ENCODE peak calls at places on chromosomes 2 and 18, in six cellular contexts. One of them, this sample, is unnamed.

GRCh38 chr2:156118753-156119416 is 213.6 kb downstream of the NR4A2 start:
- DNase-seq in dorsolateral prefrontal cortex: no peak
- DNase-seq in colonic mucosa: no peak
- DNase-seq in A549: no peak
- DNase-seq in endodermal cell: no peak
- DNase-seq in GM12865: no peak
- DNase-seq in this sample: no peak

GRCh38 chr2:99864561-99865216 is 277.7 kb downstream of the AFF3 start:
- DNase-seq in colonic mucosa: no peak
- DNase-seq in GM12865: no peak
- DNase-seq in dorsolateral prefrontal cortex: no peak
- DNase-seq in endodermal cell: no peak
- DNase-seq in A549: no peak
- DNase-seq in this sample: no peak

GRCh38 chr2:16774980-16775963 is 109.6 kb upstream of the CYRIA start:
- DNase-seq in A549: peak; percentile 30
- DNase-seq in colonic mucosa: no peak
- DNase-seq in dorsolateral prefrontal cortex: peak; percentile 33
- DNase-seq in GM12865: no peak
- DNase-seq in endodermal cell: peak; percentile 80
- DNase-seq in this sample: no peak

GRCh38 chr2:159026170-159026569 is 57.7 kb downstream of the TANC1 start:
- DNase-seq in endodermal cell: no peak
- DNase-seq in dorsolateral prefrontal cortex: no peak
- DNase-seq in colonic mucosa: no peak
- DNase-seq in GM12865: no peak
- DNase-seq in A549: no peak
- DNase-seq in this sample: no peak

GRCh38 chr2:10029875-10030223 is 13.5 kb upstream of the KLF11 start:
- DNase-seq in colonic mucosa: no peak
- DNase-seq in endodermal cell: no peak
- DNase-seq in dorsolateral prefrontal cortex: no peak
- DNase-seq in GM12865: no peak
- DNase-seq in A549: no peak
- DNase-seq in this sample: no peak

GRCh38 chr2:163646659-163647058 is 89.1 kb downstream of the FIGN start:
- DNase-seq in GM12865: no peak
- DNase-seq in endodermal cell: no peak
- DNase-seq in dorsolateral prefrontal cortex: no peak
- DNase-seq in A549: no peak
- DNase-seq in colonic mucosa: no peak
- DNase-seq in this sample: no peak

GRCh38 chr2:47309952-47310800 is 92.8 kb upstream of the MSH2 start:
- DNase-seq in GM12865: peak; percentile 98
- DNase-seq in endodermal cell: peak; percentile 75
- DNase-seq in colonic mucosa: peak; percentile 77
- DNase-seq in A549: peak; percentile 90
- DNase-seq in dorsolateral prefrontal cortex: peak; percentile 74
- DNase-seq in this sample: peak; percentile 11

GRCh38 chr2:212538156-212539144 is at the start of gene ERBB4:
- DNase-seq in GM12865: no peak
- DNase-seq in colonic mucosa: no peak
- DNase-seq in A549: no peak
- DNase-seq in endodermal cell: peak; percentile 65
- DNase-seq in dorsolateral prefrontal cortex: no peak
- DNase-seq in this sample: peak; percentile 62

GRCh38 chr18:77711096-77711495 is 461.4 kb downstream of the GALR1 start:
- DNase-seq in colonic mucosa: no peak
- DNase-seq in endodermal cell: no peak
- DNase-seq in A549: no peak
- DNase-seq in dorsolateral prefrontal cortex: no peak
- DNase-seq in GM12865: no peak
- DNase-seq in this sample: no peak

GRCh38 chr2:172181840-172182239 is 79.1 kb upstream of the DLX2 start:
- DNase-seq in colonic mucosa: peak; percentile 51
- DNase-seq in GM12865: no peak
- DNase-seq in endodermal cell: peak; percentile 63
- DNase-seq in A549: no peak
- DNase-seq in dorsolateral prefrontal cortex: no peak
- DNase-seq in this sample: no peak

GRCh38 chr2:104249666-104250065 is 604.2 kb upstream of the POU3F3 start:
- DNase-seq in colonic mucosa: no peak
- DNase-seq in dorsolateral prefrontal cortex: no peak
- DNase-seq in GM12865: no peak
- DNase-seq in endodermal cell: no peak
- DNase-seq in A549: no peak
- DNase-seq in this sample: no peak

GRCh38 chr2:104250635-104251034 is 603.3 kb upstream of the POU3F3 start:
- DNase-seq in A549: peak; percentile 65
- DNase-seq in endodermal cell: no peak
- DNase-seq in dorsolateral prefrontal cortex: no peak
- DNase-seq in colonic mucosa: no peak
- DNase-seq in GM12865: no peak
- DNase-seq in this sample: no peak

DNA sequence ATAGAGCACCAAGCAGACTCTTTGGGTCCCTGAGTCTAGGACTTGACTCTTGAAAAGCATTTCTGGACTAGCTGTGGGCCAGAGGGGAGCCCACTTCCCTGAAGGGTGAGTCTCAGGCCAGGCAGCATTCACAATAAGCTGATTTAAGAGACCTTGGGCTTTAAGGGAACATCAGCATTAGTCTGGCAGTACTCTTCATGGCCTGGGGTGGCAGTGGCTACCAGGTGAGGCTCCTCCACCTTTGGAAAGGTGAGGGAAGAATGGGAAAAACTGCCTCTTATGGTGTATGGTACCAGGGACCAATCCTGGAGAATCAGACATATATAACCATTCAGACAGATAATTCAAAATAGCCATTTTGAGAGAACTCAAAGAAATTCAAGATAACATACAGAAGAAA is 599.9 kb upstream of the POU3F3 start:
- DNase-seq in endodermal cell: peak; percentile 79
- DNase-seq in A549: no peak
- DNase-seq in dorsolateral prefrontal cortex: no peak
- DNase-seq in colonic mucosa: no peak
- DNase-seq in GM12865: no peak
- DNase-seq in this sample: no peak
- TF ChIP-seq CTCF in endodermal cell: peak; percentile 71
- TF ChIP-seq CTCF in A549: no peak
- TF ChIP-seq CTCF in dorsolateral prefrontal cortex: no peak
- TF ChIP-seq CTCF in colonic mucosa: no peak
- TF ChIP-seq CTCF in GM12865: no peak
- TF ChIP-seq CTCF in this sample: no peak

DNA sequence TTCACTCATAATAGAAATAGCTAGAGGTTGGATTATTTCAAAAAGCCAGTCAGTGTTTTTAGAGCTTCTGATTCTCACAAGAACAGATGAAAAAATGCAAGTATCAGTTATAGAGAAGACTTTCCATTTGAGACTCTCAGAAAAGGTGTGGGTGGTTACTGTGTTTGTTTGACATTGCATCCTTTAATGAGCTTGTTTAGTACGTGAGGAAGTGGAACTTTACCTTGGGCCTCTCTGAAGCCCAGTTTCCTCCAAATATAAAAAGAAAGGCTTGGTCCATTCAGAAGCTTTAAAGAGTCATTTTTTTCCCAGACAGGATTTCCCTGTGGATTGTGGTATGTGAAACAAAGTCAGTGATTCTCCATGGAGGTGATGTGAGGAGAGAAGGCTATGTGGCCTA is 89.9 kb upstream of the RANBP2 start:
- DNase-seq in GM12865: peak; percentile 62
- DNase-seq in endodermal cell: no peak
- DNase-seq in A549: no peak
- DNase-seq in dorsolateral prefrontal cortex: no peak
- DNase-seq in colonic mucosa: no peak
- DNase-seq in this sample: no peak
- H3K4me3 ChIP-seq in GM12865: no peak overlapping the region
- H3K4me3 ChIP-seq in endodermal cell: no peak overlapping the region
- H3K4me3 ChIP-seq in A549: no peak overlapping the region
- H3K4me3 ChIP-seq in dorsolateral prefrontal cortex: no peak overlapping the region
- H3K4me3 ChIP-seq in colonic mucosa: no peak overlapping the region
- H3K4me3 ChIP-seq in this sample: no peak overlapping the region

DNA sequence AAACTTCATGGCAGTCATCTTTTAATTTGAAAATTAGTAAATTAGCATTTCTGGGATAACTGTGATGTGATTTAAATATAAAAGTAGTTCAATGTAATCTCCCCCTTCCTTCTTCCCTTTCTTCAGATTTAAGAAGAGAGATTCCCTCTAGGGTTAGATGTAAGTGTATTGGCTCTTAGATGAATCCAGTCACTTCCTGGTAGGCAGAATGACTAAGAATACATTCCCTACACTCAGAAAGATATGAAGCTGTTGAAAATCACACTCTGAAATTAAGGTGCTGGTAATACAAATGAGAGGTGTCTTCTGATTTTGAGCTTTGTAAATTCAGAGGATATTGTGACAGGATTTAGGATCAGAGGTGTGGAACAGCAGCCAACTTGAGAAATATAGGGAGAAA is 71.6 kb downstream of the TDRD15 start:
- DNase-seq in A549: no peak
- DNase-seq in colonic mucosa: no peak
- DNase-seq in GM12865: no peak
- DNase-seq in endodermal cell: no peak
- DNase-seq in dorsolateral prefrontal cortex: no peak
- DNase-seq in this sample: no peak
- TF ChIP-seq CTCF in A549: no peak
- TF ChIP-seq CTCF in colonic mucosa: no peak
- TF ChIP-seq CTCF in GM12865: no peak
- TF ChIP-seq CTCF in endodermal cell: no peak
- TF ChIP-seq CTCF in dorsolateral prefrontal cortex: no peak
- TF ChIP-seq CTCF in this sample: no peak

GRCh38 chr2:165471349-165471975 is 2.0 kb downstream of the CSRNP3 start:
- DNase-seq in GM12865: no peak
- DNase-seq in colonic mucosa: no peak
- DNase-seq in dorsolateral prefrontal cortex: no peak
- DNase-seq in A549: no peak
- DNase-seq in endodermal cell: no peak
- DNase-seq in this sample: no peak
- H3K4me3 ChIP-seq in GM12865: no peak overlapping the region
- H3K4me3 ChIP-seq in colonic mucosa: no peak overlapping the region
- H3K4me3 ChIP-seq in dorsolateral prefrontal cortex: peak overlapping the region; percentile 63
- H3K4me3 ChIP-seq in A549: no peak overlapping the region
- H3K4me3 ChIP-seq in endodermal cell: peak overlapping the region; percentile 34
- H3K4me3 ChIP-seq in this sample: no peak overlapping the region

DNA sequence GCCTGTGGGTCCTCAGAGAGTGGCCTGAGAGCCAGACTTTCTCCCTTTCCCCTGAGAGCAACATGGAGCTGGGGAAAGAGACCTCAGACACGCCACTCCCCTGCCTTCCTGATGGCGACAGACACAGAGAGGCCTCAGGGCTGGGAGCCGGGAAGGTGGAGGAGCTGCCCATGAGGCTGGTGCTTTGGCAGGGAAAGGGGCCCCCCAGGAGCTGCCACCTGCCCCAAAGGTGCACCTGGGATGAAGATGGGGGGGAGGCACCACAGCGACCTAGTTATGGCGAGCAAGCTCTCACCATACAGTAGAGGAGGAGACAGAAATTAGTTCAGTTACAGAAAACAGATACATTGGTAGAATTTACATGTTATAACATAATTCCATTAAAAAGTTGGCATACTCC is 80.7 kb upstream of the PXDN start:
- DNase-seq in dorsolateral prefrontal cortex: no peak
- DNase-seq in colonic mucosa: no peak
- DNase-seq in A549: no peak
- DNase-seq in endodermal cell: no peak
- DNase-seq in GM12865: no peak
- DNase-seq in this sample: no peak
- TF ChIP-seq CTCF in dorsolateral prefrontal cortex: no peak
- TF ChIP-seq CTCF in colonic mucosa: no peak
- TF ChIP-seq CTCF in A549: no peak
- TF ChIP-seq CTCF in endodermal cell: no peak
- TF ChIP-seq CTCF in GM12865: no peak
- TF ChIP-seq CTCF in this sample: no peak

GRCh38 chr2:170822885-170823799 is 6.5 kb downstream of the GAD1 start:
- DNase-seq in GM12865: no peak
- DNase-seq in dorsolateral prefrontal cortex: no peak
- DNase-seq in endodermal cell: peak; percentile 79
- DNase-seq in colonic mucosa: no peak
- DNase-seq in A549: no peak
- DNase-seq in this sample: peak; percentile 31
- H3K4me3 ChIP-seq in GM12865: no peak overlapping the region
- H3K4me3 ChIP-seq in dorsolateral prefrontal cortex: peak overlapping the region; percentile 48
- H3K4me3 ChIP-seq in endodermal cell: no peak overlapping the region
- H3K4me3 ChIP-seq in colonic mucosa: peak overlapping the region; percentile 13
- H3K4me3 ChIP-seq in A549: peak overlapping the region; percentile 37
- H3K4me3 ChIP-seq in this sample: no peak overlapping the region

DNA sequence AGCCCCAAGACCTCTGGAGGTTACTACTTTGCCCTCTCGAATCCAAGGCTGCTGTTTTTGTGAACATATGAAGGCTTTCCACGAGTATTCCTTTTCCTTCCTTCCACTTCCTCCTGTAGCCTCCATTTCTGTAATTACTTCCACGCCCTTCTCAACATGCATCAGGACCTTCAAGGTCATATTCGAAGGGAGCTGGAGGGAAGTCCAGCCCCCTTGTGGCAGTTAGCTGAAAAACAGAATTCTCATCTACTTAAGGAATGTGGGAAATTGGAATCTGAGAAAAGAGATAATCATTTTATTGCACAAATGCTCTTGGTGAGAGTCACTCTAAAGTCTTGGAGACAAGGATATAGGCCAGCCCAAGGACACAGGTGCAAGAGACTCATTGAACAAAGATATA is 1000.2 kb downstream of the TDRD15 start:
- DNase-seq in A549: peak; percentile 18
- DNase-seq in dorsolateral prefrontal cortex: no peak
- DNase-seq in endodermal cell: peak; percentile 43
- DNase-seq in colonic mucosa: no peak
- DNase-seq in GM12865: peak; percentile 2
- DNase-seq in this sample: no peak
- TF ChIP-seq CTCF in A549: no peak
- TF ChIP-seq CTCF in dorsolateral prefrontal cortex: no peak
- TF ChIP-seq CTCF in endodermal cell: peak; percentile 72
- TF ChIP-seq CTCF in colonic mucosa: no peak
- TF ChIP-seq CTCF in GM12865: peak; percentile 4
- TF ChIP-seq CTCF in this sample: no peak

This sample was measured in thyroid gland.